ENCODE peak calls at places on chromosome X, in four cellular contexts. J, P, Q and O are unnamed samples.
A peak's percentile ranks its signal among the peaks of the same experiment; 100 is the strongest.

GRCh38 chrX:35858916-35859315 is 60.6 kb upstream of the CFAP47 start:
- DNase-seq in J (no peak), P (no peak), Q (no peak), O (no peak)

GRCh38 chrX:134375691-134376090 is 84.3 kb upstream of the HPRT1 start:
- DNase-seq in J (no peak), P (no peak), Q (no peak), O (no peak)

GRCh38 chrX:27132851-27133250 is 330.3 kb downstream of the PPP4R3C start:
- DNase-seq in J (no peak), P (no peak), Q (no peak), O (no peak)

GRCh38 chrX:57821703-57822375 is 88.4 kb downstream of the ZXDA start:
- DNase-seq in J (peak; percentile 79), P (peak; percentile 10), Q (peak; percentile 25), O (peak; percentile 14)

GRCh38 chrX:53795583-53795982 is 109.1 kb upstream of the HUWE1 start:
- DNase-seq in J (peak; percentile 12), P (no peak), Q (no peak), O (no peak)

GRCh38 chrX:23699636-23700194 is 32.4 kb downstream of the PRDX4 start:
- DNase-seq in J (no peak), P (peak; percentile 21), Q (no peak), O (peak; percentile 37)

GRCh38 chrX:139967300-139967699 is 2.0 kb upstream of the CXorf66 start:
- DNase-seq in J (peak; percentile 15), P (no peak), Q (no peak), O (no peak)

GRCh38 chrX:49185062-49185394 is 1.1 kb downstream of the PRICKLE3 start:
- DNase-seq in J (no peak), P (no peak), Q (no peak), O (no peak)

GRCh38 chrX:47540754-47541538 is 20.1 kb upstream of the ARAF start:
- DNase-seq in J (peak; percentile 92), P (no peak), Q (no peak), O (peak; percentile 81)

GRCh38 chrX:9486786-9487185 is 21.9 kb downstream of the TBL1X start:
- DNase-seq in J (no peak), P (no peak), Q (no peak), O (no peak)

GRCh38 chrX:153970398-153971123 is 1.1 kb downstream of the HCFC1 start:
- DNase-seq in J (peak; percentile 77), P (no peak), Q (no peak), O (no peak)

GRCh38 chrX:53088136-53088974 is 5.6 kb upstream of the KANTR start:
- DNase-seq in J (no peak), P (peak; percentile 74), Q (peak; percentile 81), O (no peak)

GRCh38 chrX:136711147-136711546 is 63.2 kb downstream of the CD40LG start:
- DNase-seq in J (peak; percentile 76), P (peak; percentile 27), Q (no peak), O (peak; percentile 13)

GRCh38 chrX:140733766-140734342 is 24.3 kb downstream of the LINC00632 start:
- DNase-seq in J (peak; percentile 42), P (no peak), Q (no peak), O (no peak)

GRCh38 chrX:550514-550913 is 80.1 kb upstream of the SHOX start:
- DNase-seq in J (no peak), P (no peak), Q (no peak), O (no peak)

GRCh38 chrX:75131973-75132627 is 24.0 kb downstream of the ABCB7 start:
- DNase-seq in J (no peak), P (no peak), Q (no peak), O (no peak)

GRCh38 chrX:24465524-24465850 is 401 bp downstream of the PDK3 start:
- DNase-seq in J (no peak), P (peak; percentile 15), Q (peak; percentile 7), O (no peak)

GRCh38 chrX:139889760-139890159 is 43.1 kb downstream of the ATP11C start:
- DNase-seq in J (peak; percentile 61), P (no peak), Q (no peak), O (no peak)

GRCh38 chrX:31374786-31375185 is 302.9 kb upstream of the FTHL17 start:
- DNase-seq in J (no peak), P (no peak), Q (no peak), O (no peak)

GRCh38 chrX:41718481-41719245 is 5.3 kb upstream of the GPR82 start:
- DNase-seq in J (peak; percentile 16), P (no peak), Q (no peak), O (no peak)

GRCh38 chrX:15973299-15973698 is 118.7 kb upstream of the AP1S2 start:
- DNase-seq in J (peak; percentile 71), P (peak; percentile 15), Q (no peak), O (peak; percentile 11)

GRCh38 chrX:149570668-149571067 is 16.6 kb downstream of the MAGEA9B start:
- DNase-seq in J (peak; percentile 88), P (no peak), Q (no peak), O (no peak)

GRCh38 chrX:96761566-96761965 is 76.9 kb downstream of the DIAPH2 start:
- DNase-seq in J (no peak), P (no peak), Q (no peak), O (no peak)

GRCh38 chrX:135431886-135432285 is 10.1 kb downstream of the SMIM10L2A start:
- DNase-seq in J (no peak), P (no peak), Q (no peak), O (no peak)

GRCh38 chrX:118976599-118977340 is 2.4 kb downstream of the LONRF3 start:
- DNase-seq in J (peak; percentile 73), P (peak; percentile 12), Q (no peak), O (no peak)

GRCh38 chrX:85243761-85244410 is at the start of the genes SATL1 and ZNF711:
- DNase-seq in J (peak; percentile 27), P (peak; percentile 14), Q (peak; percentile 8), O (peak; percentile 72)

GRCh38 chrX:1500701-1501624 is 36.0 kb downstream of the P2RY8 start:
- DNase-seq in J (peak; percentile 66), P (no peak), Q (no peak), O (no peak)

GRCh38 chrX:48852857-48853256 is 17.4 kb upstream of the PCSK1N start:
- DNase-seq in J (no peak), P (no peak), Q (no peak), O (no peak)

GRCh38 chrX:50622751-50623150 is 152.1 kb upstream of the DGKK start:
- DNase-seq in J (no peak), P (no peak), Q (no peak), O (no peak)

GRCh38 chrX:55007633-55008032 is 7.5 kb downstream of the APEX2 start:
- DNase-seq in J (peak; percentile 82), P (no peak), Q (no peak), O (no peak)

GRCh38 chrX:39772057-39772832 is 325.5 kb downstream of the BCOR start:
- DNase-seq in J (peak; percentile 80), P (peak; percentile 61), Q (no peak), O (peak; percentile 89)